ENCODE peak calls at places on chromosomes 1 and 21, in four cellular contexts. E is HEK293T, P is upper lobe of left lung, D is Caki2. Q is an unnamed sample.

GRCh38 chr1:42433324-42433860 is 22.4 kb downstream of the ZMYND12 start:
- DNase-seq in P (no peak), D (no peak), E (no peak), Q (no peak)

GRCh38 chr1:182309631-182310351 is 81.8 kb downstream of the GLUL start:
- DNase-seq in P (no peak), D (no peak), E (no peak), Q (no peak)

GRCh38 chr21:38993561-38993960 is 187.8 kb downstream of the ETS2 start:
- DNase-seq in D (peak; percentile 61), P (peak; percentile 55), E (no peak), Q (no peak)

GRCh38 chr1:29259802-29260441 is 23.6 kb downstream of the PTPRU start:
- DNase-seq in E (no peak), D (no peak), P (peak; percentile 45), Q (no peak)

GRCh38 chr1:109482242-109482641 is 1.5 kb upstream of the ATXN7L2 start:
- DNase-seq in P (no peak), E (no peak), D (no peak), Q (no peak)

GRCh38 chr1:101136739-101137138 is 100.1 kb upstream of the S1PR1 start:
- DNase-seq in D (peak; percentile 11), P (no peak), E (no peak), Q (no peak)

GRCh38 chr21:34967509-34968289 is 81.4 kb downstream of the RUNX1 start:
- DNase-seq in E (no peak), D (peak; percentile 56), P (no peak), Q (no peak)

GRCh38 chr1:76595024-76595423 is 272.3 kb upstream of the ST6GALNAC5 start:
- DNase-seq in D (no peak), E (no peak), P (no peak), Q (peak; percentile 23)

GRCh38 chr1:32071758-32072621 is 749 bp upstream of the TMEM39B start:
- DNase-seq in P (no peak), E (no peak), D (no peak), Q (no peak)

GRCh38 chr1:45843474-45843905 is 40.1 kb downstream of the MAST2 start:
- DNase-seq in D (peak; percentile 32), E (no peak), P (no peak), Q (no peak)

GRCh38 chr1:113683384-113684152 is 75.7 kb downstream of the PHTF1 start:
- DNase-seq in P (no peak), D (no peak), E (no peak), Q (no peak)

GRCh38 chr1:223106856-223107255 is 36.2 kb downstream of the TLR5 start:
- DNase-seq in D (no peak), P (no peak), E (no peak), Q (no peak)

GRCh38 chr1:43441166-43441893 is 12.4 kb downstream of the HYI start:
- DNase-seq in E (no peak), D (no peak), P (peak; percentile 6), Q (no peak)

GRCh38 chr1:2528611-2528965 is 1.5 kb downstream of the HES5 start:
- DNase-seq in D (no peak), E (no peak), P (no peak), Q (no peak)

GRCh38 chr1:107198581-107198980 is 57.7 kb downstream of the NTNG1 start:
- DNase-seq in P (no peak), E (no peak), D (no peak), Q (no peak)

GRCh38 chr1:15153184-15153841 is at the start of gene TMEM51:
- DNase-seq in E (peak; percentile 86), P (peak; percentile 83), D (peak; percentile 77), Q (no peak)

GRCh38 chr1:92989253-92989652 is 28.0 kb upstream of the DIPK1A start:
- DNase-seq in D (no peak), P (no peak), E (no peak), Q (no peak)

GRCh38 chr1:12602633-12603024 is 15.4 kb downstream of the DHRS3 start:
- DNase-seq in E (no peak), P (no peak), D (no peak), Q (no peak)

GRCh38 chr21:31948681-31949080 is 75.9 kb downstream of the HUNK start:
- DNase-seq in D (no peak), P (no peak), E (no peak), Q (no peak)

GRCh38 chr1:155160128-155160527 is 13.0 kb downstream of the KRTCAP2 start:
- DNase-seq in D (no peak), E (peak; percentile 3), P (no peak), Q (no peak)

GRCh38 chr1:246142320-246142893 is 364.7 kb downstream of the SMYD3 start:
- DNase-seq in E (no peak), P (no peak), D (peak; percentile 82), Q (no peak)

GRCh38 chr1:2194319-2194897 is at the start of gene FAAP20:
- DNase-seq in D (no peak), P (peak; percentile 69), E (peak; percentile 81), Q (no peak)

GRCh38 chr1:64574301-64574700 is 104.4 kb downstream of the CACHD1 start:
- DNase-seq in D (no peak), E (no peak), P (no peak), Q (no peak)

GRCh38 chr1:70353641-70354331 is 736 bp downstream of the ANKRD13C start:
- DNase-seq in D (peak; percentile 32), P (peak; percentile 49), E (peak; percentile 47), Q (no peak)

GRCh38 chr1:13541435-13542215 is 27.8 kb upstream of the LRRC38 start:
- DNase-seq in P (no peak), D (no peak), E (no peak), Q (no peak)

Q was measured in iPS DF 19.7.